ENCODE peak calls at places on chromosomes 12 and 14, in seven cellular contexts. M is fibroblast of pulmonary artery; L is IMR-90; U is OCI-LY7; A is A673; J is CD4-positive, alpha-beta T cell; C is MCF 10A. D is an unnamed sample.

GRCh38 chr12:91460457-91460856 is 277.8 kb upstream of the DCN start:
- DNase-seq in M (no peak), C (no peak), A (no peak), J (no peak), U (no peak), L (no peak), D (no peak)

GRCh38 chr12:78531831-78532230 is 332.7 kb upstream of the SYT1 start:
- DNase-seq in L (no peak), M (no peak), C (no peak), U (no peak), A (no peak), J (no peak), D (no peak)

GRCh38 chr14:101122114-101122854 is 218.8 kb upstream of the RTL1 start:
- DNase-seq in J (no peak), L (no peak), C (no peak), M (no peak), A (no peak), U (no peak), D (no peak)

GRCh38 chr12:101582937-101583336 is 11.8 kb upstream of the MYBPC1 start:
- DNase-seq in J (no peak), A (peak), C (no peak), L (no peak), U (no peak), M (no peak), D (no peak)

GRCh38 chr12:53181935-53182334 is 1.2 kb upstream of the CSAD start:
- DNase-seq in M (no peak), A (no peak), L (no peak), C (no peak), J (no peak), U (no peak), D (no peak)

GRCh38 chr14:100453930-100454329 is 130.8 kb downstream of the SLC25A47 start:
- DNase-seq in C (no peak), M (no peak), J (no peak), L (no peak), U (no peak), A (no peak), D (no peak)

GRCh38 chr14:105879867-105880561 is 353.6 kb downstream of the TMEM121 start:
- DNase-seq in U (no peak), A (no peak), J (no peak), L (no peak), C (no peak), M (no peak), D (no peak)

GRCh38 chr12:58523360-58523759 is 396.9 kb downstream of the LRIG3 start:
- DNase-seq in A (no peak), L (no peak), J (no peak), U (no peak), C (no peak), M (no peak), D (no peak)

GRCh38 chr12:108495054-108495453 is 20.0 kb upstream of the FICD start:
- DNase-seq in L (peak), M (peak), A (peak), J (no peak), C (peak), U (peak), D (no peak)

GRCh38 chr12:83821967-83822366 is 1090.6 kb downstream of the SLC6A15 start:
- DNase-seq in J (no peak), A (no peak), U (no peak), C (no peak), M (no peak), L (no peak), D (no peak)

DNA sequence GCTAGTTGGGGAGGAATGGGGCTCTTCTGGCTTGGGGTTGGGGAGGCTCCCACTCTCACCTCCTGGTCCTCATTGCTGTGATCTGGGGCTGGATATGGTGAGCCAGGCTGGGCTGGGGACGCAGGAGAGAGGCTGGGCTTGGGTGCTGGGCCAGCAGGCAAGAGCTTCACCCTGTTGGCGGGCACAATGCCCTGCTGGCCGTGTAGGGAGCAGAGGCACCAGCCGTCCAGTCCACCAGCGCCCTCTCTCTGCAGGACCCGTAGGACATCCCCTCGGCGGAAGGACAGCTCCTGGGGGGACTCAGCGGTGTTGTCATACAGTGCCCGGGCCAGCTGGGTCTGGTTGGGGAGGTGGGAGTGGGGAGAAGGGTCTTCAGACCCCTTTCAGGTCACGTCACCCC is 4.5 kb downstream of the EFS start:
- DNase-seq in L (no peak), A (no peak), U (no peak), M (no peak), J (no peak), C (no peak), D (no peak)
- TF ChIP-seq CTCF in L (peak), A (peak), U (no peak), M (no peak), J (no peak), C (no peak), D (no peak)

DNA sequence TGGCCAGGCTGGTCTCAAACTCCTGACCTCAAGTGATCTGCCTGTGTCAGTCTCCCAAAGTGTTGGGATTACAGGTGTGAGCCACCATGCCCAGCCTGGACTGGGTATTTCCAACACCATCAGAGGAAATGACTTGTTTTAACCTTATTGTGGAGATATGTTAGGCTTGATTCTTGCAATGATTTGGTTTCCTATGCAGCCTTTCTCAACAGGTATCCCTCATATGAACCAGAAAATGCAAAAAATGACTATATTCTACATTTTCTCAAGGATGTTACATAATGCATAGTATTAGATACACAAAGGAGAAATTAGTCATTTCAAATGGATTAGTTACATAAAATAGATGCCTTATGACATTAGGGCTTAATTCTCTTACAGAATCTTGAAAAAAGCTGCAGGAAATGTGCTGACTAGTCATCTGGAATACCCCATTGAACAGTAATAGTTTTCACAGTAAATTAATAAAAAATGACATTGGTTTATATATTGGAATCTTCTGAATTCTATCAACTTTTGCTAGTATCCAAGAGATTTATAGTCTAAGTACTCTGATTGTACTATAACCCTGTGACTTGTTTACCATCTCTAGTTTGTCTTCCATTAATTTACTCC is 132.6 kb downstream of the INSM2 start:
- DNase-seq in J (no peak), A (no peak), U (no peak), L (no peak), M (no peak), C (no peak), D (no peak)
- TF ChIP-seq CTCF in J (no peak), A (no peak), U (no peak), L (no peak), M (no peak), C (no peak), D (no peak)

DNA sequence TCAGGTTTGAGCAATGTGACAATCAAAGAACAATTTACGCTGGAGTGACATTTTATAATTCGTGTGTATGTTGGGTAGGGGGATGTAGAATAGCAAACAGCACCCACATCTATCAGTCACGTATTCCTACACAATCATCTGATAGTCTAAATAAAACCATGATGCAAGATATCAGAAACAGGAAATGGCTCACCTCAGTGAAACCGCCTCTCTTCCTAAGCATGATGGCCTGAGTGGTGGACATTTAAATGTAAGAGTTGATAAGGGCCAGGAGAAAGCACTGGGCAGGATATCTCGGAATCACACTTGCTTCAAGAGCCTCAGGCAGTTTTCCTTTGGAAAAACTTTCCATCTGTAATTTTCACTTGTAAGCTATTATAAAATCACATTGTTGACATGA is 128.2 kb downstream of the GRIP1 start:
- DNase-seq in M (no peak), U (peak), J (no peak), L (no peak), A (no peak), C (peak), D (no peak)
- TF ChIP-seq CTCF in M (no peak), U (no peak), J (no peak), L (no peak), A (no peak), C (no peak), D (no peak)

DNA sequence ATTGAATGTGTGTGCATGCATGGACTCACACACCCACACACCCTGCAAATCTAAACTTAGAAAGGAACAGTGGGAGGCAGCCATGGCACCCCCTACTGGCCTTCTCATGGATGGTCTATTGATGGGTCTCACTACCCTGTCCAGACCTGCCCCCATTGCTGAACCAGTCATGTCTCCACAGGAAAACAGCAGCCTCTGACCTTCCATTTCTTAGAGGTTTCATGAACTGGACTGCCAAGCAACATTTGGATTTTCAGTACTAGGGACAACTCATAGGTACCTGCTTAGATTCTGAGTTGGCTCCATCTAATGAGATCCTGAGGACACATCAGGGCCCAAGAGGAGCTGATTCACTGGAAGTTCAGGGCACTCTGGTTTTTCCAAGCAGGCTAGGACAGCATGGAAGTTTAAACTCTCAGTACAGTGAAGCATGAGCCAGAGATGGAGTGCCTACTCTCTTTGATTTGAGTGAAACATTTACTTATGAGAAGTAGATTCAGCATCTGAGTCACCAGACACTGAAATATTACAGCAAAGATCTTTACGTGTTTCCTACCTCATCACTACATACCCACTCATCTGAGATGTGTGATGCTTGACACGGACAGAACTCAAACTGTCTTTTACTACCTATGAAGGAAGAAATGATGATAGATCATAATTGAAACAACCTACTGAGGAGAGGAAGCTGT is 98.9 kb upstream of the PLEKHG7 start:
- DNase-seq in C (no peak), M (no peak), J (no peak), A (no peak), U (no peak), L (peak), D (no peak)
- TF ChIP-seq CTCF in C (peak), M (peak), J (no peak), A (peak), U (peak), L (no peak), D (no peak)

GRCh38 chr12:10140001-10140400 is 10.0 kb upstream of the CLEC7A start:
- DNase-seq in M (peak), U (peak), A (peak), J (peak), C (peak), L (peak), D (no peak)
- TF ChIP-seq CTCF in M (peak), U (peak), A (peak), J (peak), C (peak), L (peak), D (no peak)

D was measured in activated B cell treated with CpG ODN at 0.5 μM for 24 hours.